ENCODE peak calls at places on chromosomes 7 and 10, in eight cellular contexts. One of them, this sample, is unnamed.

GRCh38 chr10:5584895-5585516 is 60.2 kb downstream of the CALML3 start:
- DNase-seq in epithelial cell of esophagus: peak; percentile 99
- DNase-seq in endothelial cell: no peak
- DNase-seq in transverse colon: no peak
- DNase-seq in NCI-H748 treated with DMSO at 0.1 percent for 48 hours: no peak
- DNase-seq in stimulated activated CD8-positive, alpha-beta memory T cell treated with anti-CD3 and anti-CD28 coated beads, Interleukin-4, amount 100 ng/mL, for 48 hours: no peak
- DNase-seq in renal cortical epithelial cell: peak; percentile 99
- DNase-seq in RPMI8226: peak; percentile 87
- DNase-seq in this sample: peak; percentile 90

GRCh38 chr7:17625038-17625437 is 315.3 kb downstream of the SNX13 start:
- DNase-seq in endothelial cell: no peak
- DNase-seq in RPMI8226: no peak
- DNase-seq in epithelial cell of esophagus: peak; percentile 74
- DNase-seq in NCI-H748 treated with DMSO at 0.1 percent for 48 hours: no peak
- DNase-seq in stimulated activated CD8-positive, alpha-beta memory T cell treated with anti-CD3 and anti-CD28 coated beads, Interleukin-4, amount 100 ng/mL, for 48 hours: no peak
- DNase-seq in renal cortical epithelial cell: peak; percentile 93
- DNase-seq in transverse colon: no peak
- DNase-seq in this sample: no peak

GRCh38 chr10:127734753-127735152 is 2.2 kb upstream of the FOXI2 start:
- DNase-seq in renal cortical epithelial cell: no peak
- DNase-seq in epithelial cell of esophagus: no peak
- DNase-seq in stimulated activated CD8-positive, alpha-beta memory T cell treated with anti-CD3 and anti-CD28 coated beads, Interleukin-4, amount 100 ng/mL, for 48 hours: no peak
- DNase-seq in transverse colon: no peak
- DNase-seq in RPMI8226: no peak
- DNase-seq in endothelial cell: peak; percentile 23
- DNase-seq in NCI-H748 treated with DMSO at 0.1 percent for 48 hours: no peak
- DNase-seq in this sample: no peak

GRCh38 chr7:135980665-135981180 is 3.6 kb upstream of the MTPN start:
- DNase-seq in RPMI8226: peak; percentile 82
- DNase-seq in epithelial cell of esophagus: peak; percentile 80
- DNase-seq in endothelial cell: no peak
- DNase-seq in stimulated activated CD8-positive, alpha-beta memory T cell treated with anti-CD3 and anti-CD28 coated beads, Interleukin-4, amount 100 ng/mL, for 48 hours: peak; percentile 57
- DNase-seq in transverse colon: peak; percentile 39
- DNase-seq in renal cortical epithelial cell: peak; percentile 70
- DNase-seq in NCI-H748 treated with DMSO at 0.1 percent for 48 hours: no peak
- DNase-seq in this sample: peak; percentile 62

GRCh38 chr7:153386581-153386980 is 627.0 kb downstream of the ACTR3B start:
- DNase-seq in renal cortical epithelial cell: no peak
- DNase-seq in NCI-H748 treated with DMSO at 0.1 percent for 48 hours: no peak
- DNase-seq in epithelial cell of esophagus: no peak
- DNase-seq in stimulated activated CD8-positive, alpha-beta memory T cell treated with anti-CD3 and anti-CD28 coated beads, Interleukin-4, amount 100 ng/mL, for 48 hours: no peak
- DNase-seq in endothelial cell: no peak
- DNase-seq in transverse colon: no peak
- DNase-seq in RPMI8226: no peak
- DNase-seq in this sample: peak; percentile 2

GRCh38 chr7:2519119-2519930 is at the start of gene LFNG:
- DNase-seq in transverse colon: peak; percentile 92
- DNase-seq in stimulated activated CD8-positive, alpha-beta memory T cell treated with anti-CD3 and anti-CD28 coated beads, Interleukin-4, amount 100 ng/mL, for 48 hours: peak; percentile 87
- DNase-seq in epithelial cell of esophagus: peak; percentile 91
- DNase-seq in endothelial cell: peak; percentile 90
- DNase-seq in NCI-H748 treated with DMSO at 0.1 percent for 48 hours: peak; percentile 80
- DNase-seq in RPMI8226: peak; percentile 97
- DNase-seq in renal cortical epithelial cell: peak; percentile 58
- DNase-seq in this sample: peak; percentile 74

GRCh38 chr10:90168244-90168643 is 466.9 kb downstream of the KIF20B start:
- DNase-seq in RPMI8226: no peak
- DNase-seq in endothelial cell: no peak
- DNase-seq in transverse colon: no peak
- DNase-seq in stimulated activated CD8-positive, alpha-beta memory T cell treated with anti-CD3 and anti-CD28 coated beads, Interleukin-4, amount 100 ng/mL, for 48 hours: no peak
- DNase-seq in NCI-H748 treated with DMSO at 0.1 percent for 48 hours: no peak
- DNase-seq in epithelial cell of esophagus: peak; percentile 64
- DNase-seq in renal cortical epithelial cell: no peak
- DNase-seq in this sample: no peak

GRCh38 chr7:74056096-74056915 is 27.3 kb upstream of the LIMK1 start:
- DNase-seq in endothelial cell: no peak
- DNase-seq in NCI-H748 treated with DMSO at 0.1 percent for 48 hours: no peak
- DNase-seq in renal cortical epithelial cell: no peak
- DNase-seq in epithelial cell of esophagus: no peak
- DNase-seq in stimulated activated CD8-positive, alpha-beta memory T cell treated with anti-CD3 and anti-CD28 coated beads, Interleukin-4, amount 100 ng/mL, for 48 hours: no peak
- DNase-seq in transverse colon: no peak
- DNase-seq in RPMI8226: no peak
- DNase-seq in this sample: no peak

GRCh38 chr7:111113263-111114017 is 22.5 kb downstream of the LRRN3 start:
- DNase-seq in endothelial cell: no peak
- DNase-seq in renal cortical epithelial cell: peak; percentile 70
- DNase-seq in epithelial cell of esophagus: peak; percentile 72
- DNase-seq in transverse colon: no peak
- DNase-seq in RPMI8226: no peak
- DNase-seq in stimulated activated CD8-positive, alpha-beta memory T cell treated with anti-CD3 and anti-CD28 coated beads, Interleukin-4, amount 100 ng/mL, for 48 hours: no peak
- DNase-seq in NCI-H748 treated with DMSO at 0.1 percent for 48 hours: no peak
- DNase-seq in this sample: peak; percentile 82

GRCh38 chr7:112958775-112959174 is 127.9 kb downstream of the GPR85 start:
- DNase-seq in transverse colon: no peak
- DNase-seq in epithelial cell of esophagus: no peak
- DNase-seq in endothelial cell: no peak
- DNase-seq in RPMI8226: no peak
- DNase-seq in NCI-H748 treated with DMSO at 0.1 percent for 48 hours: no peak
- DNase-seq in stimulated activated CD8-positive, alpha-beta memory T cell treated with anti-CD3 and anti-CD28 coated beads, Interleukin-4, amount 100 ng/mL, for 48 hours: no peak
- DNase-seq in renal cortical epithelial cell: no peak
- DNase-seq in this sample: no peak

GRCh38 chr10:100238429-100238828 is 9.0 kb upstream of the CHUK start:
- DNase-seq in NCI-H748 treated with DMSO at 0.1 percent for 48 hours: no peak
- DNase-seq in epithelial cell of esophagus: no peak
- DNase-seq in stimulated activated CD8-positive, alpha-beta memory T cell treated with anti-CD3 and anti-CD28 coated beads, Interleukin-4, amount 100 ng/mL, for 48 hours: no peak
- DNase-seq in endothelial cell: no peak
- DNase-seq in renal cortical epithelial cell: no peak
- DNase-seq in RPMI8226: no peak
- DNase-seq in transverse colon: no peak
- DNase-seq in this sample: no peak

GRCh38 chr7:68031180-68031943 is 1034.7 kb downstream of the TYW1 start:
- DNase-seq in endothelial cell: no peak
- DNase-seq in epithelial cell of esophagus: no peak
- DNase-seq in stimulated activated CD8-positive, alpha-beta memory T cell treated with anti-CD3 and anti-CD28 coated beads, Interleukin-4, amount 100 ng/mL, for 48 hours: no peak
- DNase-seq in renal cortical epithelial cell: no peak
- DNase-seq in NCI-H748 treated with DMSO at 0.1 percent for 48 hours: no peak
- DNase-seq in transverse colon: no peak
- DNase-seq in RPMI8226: no peak
- DNase-seq in this sample: no peak

GRCh38 chr10:2851544-2851943 is 215.8 kb upstream of the PFKP start:
- DNase-seq in RPMI8226: no peak
- DNase-seq in epithelial cell of esophagus: no peak
- DNase-seq in endothelial cell: no peak
- DNase-seq in NCI-H748 treated with DMSO at 0.1 percent for 48 hours: peak; percentile 69
- DNase-seq in transverse colon: no peak
- DNase-seq in renal cortical epithelial cell: peak; percentile 11
- DNase-seq in stimulated activated CD8-positive, alpha-beta memory T cell treated with anti-CD3 and anti-CD28 coated beads, Interleukin-4, amount 100 ng/mL, for 48 hours: no peak
- DNase-seq in this sample: no peak